ENCODE peak calls at places on chromosomes 7 and 10, in seven cellular contexts. O is A549, G is K562, H is H1, U is SK-N-SH, E is HepG2, R is GM12878. Z is an unnamed sample.

GRCh38 chr10:30392564-30392990 is 41.4 kb upstream of the MAP3K8 start:
- DNase-seq in O (peak; percentile 79), G (peak; percentile 88), H (peak; percentile 47), U (peak; percentile 89), E (peak; percentile 59), R (peak; percentile 31), Z (peak; percentile 42)

GRCh38 chr7:45150199-45150598 is 7.4 kb upstream of the RAMP3 start:
- DNase-seq in O (no peak), G (no peak), H (no peak), U (no peak), E (no peak), R (no peak), Z (no peak)

GRCh38 chr7:97215556-97215955 is 98.1 kb downstream of the SDHAF3 start:
- DNase-seq in O (no peak), G (peak; percentile 29), H (no peak), U (no peak), E (no peak), R (no peak), Z (no peak)

GRCh38 chr10:132167041-132167674 is 19.6 kb upstream of the DPYSL4 start:
- DNase-seq in O (no peak), G (no peak), H (no peak), U (no peak), E (no peak), R (no peak), Z (no peak)

GRCh38 chr7:131642429-131642828 is 86.0 kb upstream of the PODXL start:
- DNase-seq in O (no peak), G (no peak), H (no peak), U (no peak), E (no peak), R (no peak), Z (no peak)

GRCh38 chr7:111486472-111487142 is 75.7 kb downstream of the IMMP2L start:
- DNase-seq in O (peak; percentile 74), G (peak; percentile 44), H (no peak), U (peak; percentile 74), E (peak; percentile 41), R (peak; percentile 13), Z (peak; percentile 67)

GRCh38 chr10:22334414-22335203 is 10.7 kb upstream of the SPAG6 start:
- DNase-seq in O (no peak), G (no peak), H (no peak), U (no peak), E (no peak), R (no peak), Z (no peak)

GRCh38 chr7:514651-515598 is 4.7 kb downstream of the PDGFA start:
- DNase-seq in O (no peak), G (peak; percentile 43), H (no peak), U (no peak), E (no peak), R (no peak), Z (no peak)

GRCh38 chr7:107201795-107202450 is 33.1 kb downstream of the HBP1 start:
- DNase-seq in O (peak; percentile 51), G (peak; percentile 61), H (peak; percentile 19), U (peak; percentile 64), E (peak; percentile 27), R (no peak), Z (peak; percentile 18)

GRCh38 chr7:68726386-68726785 is 871.9 kb upstream of the AUTS2 start:
- DNase-seq in O (peak; percentile 29), G (no peak), H (no peak), U (no peak), E (no peak), R (no peak), Z (no peak)

GRCh38 chr7:68729361-68729760 is 868.9 kb upstream of the AUTS2 start:
- DNase-seq in O (no peak), G (no peak), H (no peak), U (no peak), E (no peak), R (no peak), Z (no peak)

GRCh38 chr7:68733219-68734143 is 864.8 kb upstream of the AUTS2 start:
- DNase-seq in O (peak; percentile 70), G (no peak), H (no peak), U (no peak), E (no peak), R (no peak), Z (peak; percentile 1)

GRCh38 chr7:68730871-68731403 is 867.3 kb upstream of the AUTS2 start:
- DNase-seq in O (peak; percentile 90), G (no peak), H (no peak), U (no peak), E (peak; percentile 10), R (no peak), Z (no peak)

GRCh38 chr7:68730194-68730593 is 868.1 kb upstream of the AUTS2 start:
- DNase-seq in O (peak; percentile 87), G (no peak), H (no peak), U (no peak), E (peak; percentile 6), R (no peak), Z (no peak)
- TF ChIP-seq USF2 in O (no peak), G (no peak), H (no peak), U (no peak), E (no peak), R (no peak), Z (no peak)

GRCh38 chr7:151017370-151017952 is 6.8 kb downstream of the ATG9B start:
- DNase-seq in O (no peak), G (no peak), H (no peak), U (no peak), E (no peak), R (no peak), Z (no peak)

GRCh38 chr7:151016942-151017341 is 7.4 kb downstream of the ATG9B start:
- DNase-seq in O (no peak), G (peak; percentile 25), H (no peak), U (no peak), E (no peak), R (no peak), Z (no peak)

GRCh38 chr7:151015967-151016366 is 8.3 kb downstream of the ATG9B start:
- DNase-seq in O (no peak), G (no peak), H (no peak), U (no peak), E (no peak), R (no peak), Z (no peak)

GRCh38 chr7:151017953-151018420 is 6.3 kb downstream of the ATG9B start:
- DNase-seq in O (peak; percentile 55), G (peak; percentile 92), H (no peak), U (peak; percentile 98), E (no peak), R (no peak), Z (peak; percentile 25)

DNA sequence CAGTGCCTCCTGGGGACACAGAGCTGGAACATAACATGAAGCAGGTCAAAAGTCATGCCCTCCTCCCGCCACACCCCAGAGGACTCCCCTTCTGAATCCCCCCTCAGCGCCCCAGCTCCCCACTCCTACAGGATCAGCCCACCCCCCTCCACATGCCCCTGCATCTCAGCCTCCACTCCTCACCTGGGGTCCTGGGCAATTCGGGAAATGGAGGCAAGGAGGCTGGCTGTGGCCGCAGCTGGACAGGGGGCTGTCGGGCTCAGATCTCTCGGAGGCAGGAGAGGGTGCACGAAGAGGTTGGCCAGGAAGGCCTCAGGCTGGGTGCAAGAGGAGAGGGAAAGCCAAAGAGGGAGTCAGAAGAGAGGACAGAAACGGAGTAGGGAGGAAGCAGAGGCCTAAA is 7.8 kb downstream of the ATG9B start:
- DNase-seq in O (no peak), G (no peak), H (no peak), U (no peak), E (no peak), R (no peak), Z (no peak)
- H3K4me1 ChIP-seq in O (peaks cover 15% of the 10 kb centered on the region), G (peaks cover 81% of the 10 kb centered on the region), H (peaks cover 30% of the 10 kb centered on the region), U (peaks cover 31% of the 10 kb centered on the region), E (peaks cover 56% of the 10 kb centered on the region), R (peaks cover 9% of the 10 kb centered on the region), Z (peaks cover 8% of the 10 kb centered on the region)

GRCh38 chr10:33126742-33127141 is 168.7 kb upstream of the ITGB1 start:
- DNase-seq in O (no peak), G (no peak), H (no peak), U (no peak), E (no peak), R (no peak), Z (no peak)

GRCh38 chr10:33127622-33128021 is 169.6 kb upstream of the ITGB1 start:
- DNase-seq in O (no peak), G (no peak), H (no peak), U (no peak), E (no peak), R (no peak), Z (no peak)

GRCh38 chr10:33126118-33126517 is 168.1 kb upstream of the ITGB1 start:
- DNase-seq in O (no peak), G (no peak), H (no peak), U (no peak), E (no peak), R (no peak), Z (peak; percentile 64)

GRCh38 chr10:33129987-33130386 is 172.0 kb upstream of the ITGB1 start:
- DNase-seq in O (peak; percentile 68), G (no peak), H (no peak), U (no peak), E (no peak), R (no peak), Z (peak; percentile 95)

DNA sequence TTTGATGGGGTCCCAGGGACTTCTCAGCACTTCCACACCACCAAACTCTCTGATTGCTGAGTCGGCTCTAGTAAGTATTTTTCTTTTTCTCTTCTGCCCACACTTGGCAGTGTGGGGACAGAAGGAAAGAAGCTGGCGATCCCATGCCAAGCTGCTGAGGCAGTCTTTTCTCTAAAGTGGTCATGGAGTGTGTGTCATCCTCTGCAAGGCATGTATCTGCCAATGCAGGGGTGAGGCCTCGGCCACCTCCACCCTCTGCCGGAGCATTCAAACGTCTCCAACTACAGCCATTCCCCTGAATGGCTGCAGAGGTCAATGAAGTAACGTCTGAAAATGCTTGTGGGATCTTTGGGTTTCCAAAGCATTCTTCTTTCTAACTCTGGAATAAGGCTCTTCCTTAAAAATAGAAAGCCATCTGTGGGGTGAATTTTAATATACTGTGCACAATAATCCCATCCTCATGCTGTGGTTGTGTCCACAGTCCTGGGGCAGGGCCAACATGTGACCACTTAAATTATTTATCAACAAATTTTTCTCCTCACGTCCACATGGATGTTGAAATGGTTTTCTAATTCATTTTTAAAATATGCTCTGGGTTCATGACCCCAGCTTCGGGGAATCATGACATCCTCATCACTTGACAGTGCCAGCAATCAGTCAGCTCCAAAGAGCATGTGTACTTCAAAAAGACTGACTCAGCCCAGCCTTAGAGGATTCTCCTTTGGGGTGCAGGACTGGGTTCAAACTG is 171.3 kb upstream of the ITGB1 start:
- DNase-seq in O (peak; percentile 81), G (no peak), H (no peak), U (no peak), E (no peak), R (no peak), Z (peak; percentile 95)
- TF ChIP-seq USF2 in O (no peak), G (no peak), H (no peak), U (no peak), E (no peak), R (no peak), Z (no peak)

GRCh38 chr10:113026679-113027078 is 76.6 kb downstream of the TCF7L2 start:
- DNase-seq in O (no peak), G (no peak), H (no peak), U (no peak), E (no peak), R (no peak), Z (peak; percentile 94)

GRCh38 chr10:113023017-113023416 is 73.0 kb downstream of the TCF7L2 start:
- DNase-seq in O (no peak), G (no peak), H (no peak), U (no peak), E (no peak), R (no peak), Z (no peak)

GRCh38 chr10:113027230-113027573 is 77.2 kb downstream of the TCF7L2 start:
- DNase-seq in O (no peak), G (no peak), H (no peak), U (no peak), E (no peak), R (no peak), Z (no peak)

GRCh38 chr10:113025487-113025886 is 75.4 kb downstream of the TCF7L2 start:
- DNase-seq in O (no peak), G (no peak), H (no peak), U (no peak), E (no peak), R (no peak), Z (no peak)

GRCh38 chr10:113024930-113025329 is 74.9 kb downstream of the TCF7L2 start:
- DNase-seq in O (no peak), G (no peak), H (no peak), U (no peak), E (no peak), R (no peak), Z (no peak)
- H3K4me1 ChIP-seq in O (peaks cover 60% of the 10 kb centered on the region), G (no peaks in the 10 kb centered on the region), H (peaks cover 12% of the 10 kb centered on the region), U (peaks cover 5% of the 10 kb centered on the region), E (peaks cover 68% of the 10 kb centered on the region), R (no peaks in the 10 kb centered on the region), Z (peaks cover 26% of the 10 kb centered on the region)

Z was measured in IMR-90.